ENCODE peak calls at places on chromosome 22, in eight cellular contexts. I, R, W, S, F, O, A and E are unnamed samples.

GRCh38 chr22:42404266-42404665 is 27.9 kb downstream of the NFAM1 start:
- DNase-seq in I (no peak), R (no peak), W (no peak), S (no peak), F (no peak), O (no peak), A (no peak), E (no peak)

GRCh38 chr22:40257979-40258378 is 80.3 kb downstream of the TNRC6B start:
- DNase-seq in I (no peak), R (no peak), W (no peak), S (no peak), F (no peak), O (no peak), A (peak), E (peak)

GRCh38 chr22:17969732-17970131 is 54.6 kb downstream of the MICAL3 start:
- DNase-seq in I (no peak), R (peak), W (no peak), S (no peak), F (no peak), O (peak), A (peak), E (peak)

GRCh38 chr22:39348909-39349505 is 784 bp upstream of the SYNGR1 start:
- DNase-seq in I (no peak), R (no peak), W (no peak), S (peak), F (no peak), O (no peak), A (no peak), E (no peak)

GRCh38 chr22:23029521-23030228 is 40.6 kb upstream of the GNAZ start:
- DNase-seq in I (no peak), R (no peak), W (no peak), S (no peak), F (no peak), O (no peak), A (no peak), E (no peak)

GRCh38 chr22:47550524-47551437 is 788.3 kb downstream of the TBC1D22A start:
- DNase-seq in I (peak), R (no peak), W (no peak), S (no peak), F (no peak), O (no peak), A (no peak), E (no peak)

GRCh38 chr22:33766056-33766455 is 154.2 kb downstream of the LARGE1 start:
- DNase-seq in I (no peak), R (no peak), W (no peak), S (no peak), F (no peak), O (no peak), A (no peak), E (no peak)

GRCh38 chr22:39556970-39557811 is 13.4 kb upstream of the CACNA1I start:
- DNase-seq in I (no peak), R (no peak), W (peak), S (no peak), F (no peak), O (no peak), A (no peak), E (no peak)

GRCh38 chr22:21450858-21451331 is 16.3 kb upstream of the TMEM191C start:
- DNase-seq in I (no peak), R (no peak), W (no peak), S (no peak), F (no peak), O (no peak), A (no peak), E (no peak)

GRCh38 chr22:17946691-17947367 is 77.5 kb downstream of the MICAL3 start:
- DNase-seq in I (no peak), R (no peak), W (no peak), S (no peak), F (no peak), O (peak), A (no peak), E (no peak)

GRCh38 chr22:40123387-40123786 is 54.3 kb upstream of the TNRC6B start:
- DNase-seq in I (no peak), R (no peak), W (no peak), S (no peak), F (no peak), O (no peak), A (peak), E (peak)

GRCh38 chr22:39446239-39446721 is 10.5 kb upstream of the MGAT3 start:
- DNase-seq in I (no peak), R (no peak), W (no peak), S (no peak), F (peak), O (no peak), A (no peak), E (no peak)

GRCh38 chr22:26767351-26767970 is 110.1 kb downstream of the MIAT start:
- DNase-seq in I (no peak), R (no peak), W (no peak), S (no peak), F (no peak), O (no peak), A (no peak), E (no peak)

GRCh38 chr22:47307812-47308211 is 545.4 kb downstream of the TBC1D22A start:
- DNase-seq in I (peak), R (no peak), W (no peak), S (no peak), F (no peak), O (no peak), A (no peak), E (no peak)

DNA sequence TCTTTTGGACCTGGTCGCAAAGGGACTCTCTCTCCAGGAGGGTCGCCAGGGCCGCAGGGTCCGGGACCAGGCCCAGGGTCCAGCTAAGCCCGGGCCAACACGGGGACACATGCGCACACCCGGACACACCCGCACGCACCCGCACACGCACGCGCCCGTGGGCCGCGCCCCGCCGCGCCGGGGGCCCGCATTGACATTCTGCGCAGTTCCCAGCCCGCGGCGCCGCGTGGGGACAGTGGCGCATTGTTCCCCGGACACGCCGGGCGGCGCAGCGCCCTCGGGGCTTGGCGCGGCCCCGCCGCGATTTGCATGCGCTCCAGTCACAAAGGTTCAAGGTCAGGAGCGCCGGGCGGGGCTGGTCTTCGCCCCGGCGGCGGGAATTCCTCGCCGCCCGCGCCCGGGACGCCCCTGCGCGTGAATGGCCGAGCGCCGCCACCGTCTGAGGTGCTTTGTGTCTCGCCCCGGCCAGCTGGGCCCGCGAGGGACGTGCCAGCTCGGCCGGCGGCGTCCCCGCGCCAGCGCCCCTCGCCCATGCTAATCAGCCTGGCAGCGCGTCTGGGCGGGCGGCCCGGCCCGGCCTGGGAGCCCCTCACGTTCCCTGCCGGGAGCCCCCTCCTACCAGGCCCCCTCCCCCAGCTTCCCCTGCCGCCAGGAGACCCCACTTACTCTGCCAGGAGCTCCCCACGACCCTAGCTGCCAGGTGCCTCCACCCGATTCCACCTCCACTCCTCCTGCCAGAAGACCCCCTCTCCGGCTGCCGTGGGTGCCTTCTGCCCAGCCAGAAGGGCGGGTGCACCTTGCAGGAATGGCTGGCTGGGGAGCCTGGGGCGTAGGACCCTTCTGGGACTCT is 50.5 kb upstream of the WNT7B start:
- DNase-seq in I (peak), R (no peak), W (no peak), S (no peak), F (no peak), O (no peak), A (no peak), E (no peak)
- TF ChIP-seq CTCF in I (no peak), R (no peak), W (no peak), S (no peak), F (no peak), O (no peak), A (no peak), E (no peak)

GRCh38 chr22:35677460-35678187 is 29.4 kb downstream of the APOL6 start:
- DNase-seq in I (no peak), R (no peak), W (no peak), S (no peak), F (no peak), O (no peak), A (no peak), E (no peak)
- H3K4me3 ChIP-seq in I (no peak), R (no peak), W (no peak), S (no peak), F (no peak), O (no peak), A (no peak), E (no peak)

GRCh38 chr22:31800065-31800464 is 46.2 kb downstream of the DEPDC5 start:
- DNase-seq in I (no peak), R (no peak), W (no peak), S (no peak), F (no peak), O (peak), A (peak), E (peak)
- TF ChIP-seq CTCF in I (no peak), R (no peak), W (no peak), S (no peak), F (no peak), O (no peak), A (no peak), E (no peak)

DNA sequence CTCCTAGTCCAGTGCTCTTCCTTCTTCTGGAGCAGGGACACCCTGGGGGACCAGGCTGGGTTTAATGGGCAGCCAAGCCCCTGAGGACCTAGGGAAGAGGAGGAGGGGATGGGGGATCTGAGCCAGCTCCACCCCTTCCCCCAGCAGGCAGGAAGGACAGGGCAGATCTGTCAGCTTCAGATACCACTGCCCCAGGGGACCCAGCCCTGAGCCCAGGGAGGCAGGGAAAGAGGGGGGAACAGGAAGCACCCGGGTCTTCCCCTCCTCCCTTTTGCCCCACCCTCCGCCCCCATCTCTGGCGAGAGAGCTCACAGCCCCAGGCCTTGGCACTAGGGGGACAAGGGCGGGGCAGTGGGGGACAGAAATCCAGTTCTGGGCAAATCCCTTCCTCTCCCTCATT is 11.7 kb upstream of the SOX10 start:
- DNase-seq in I (no peak), R (no peak), W (no peak), S (peak), F (no peak), O (no peak), A (no peak), E (no peak)
- H3K4me3 ChIP-seq in I (no peak), R (no peak), W (no peak), S (no peak), F (no peak), O (no peak), A (no peak), E (no peak)

DNA sequence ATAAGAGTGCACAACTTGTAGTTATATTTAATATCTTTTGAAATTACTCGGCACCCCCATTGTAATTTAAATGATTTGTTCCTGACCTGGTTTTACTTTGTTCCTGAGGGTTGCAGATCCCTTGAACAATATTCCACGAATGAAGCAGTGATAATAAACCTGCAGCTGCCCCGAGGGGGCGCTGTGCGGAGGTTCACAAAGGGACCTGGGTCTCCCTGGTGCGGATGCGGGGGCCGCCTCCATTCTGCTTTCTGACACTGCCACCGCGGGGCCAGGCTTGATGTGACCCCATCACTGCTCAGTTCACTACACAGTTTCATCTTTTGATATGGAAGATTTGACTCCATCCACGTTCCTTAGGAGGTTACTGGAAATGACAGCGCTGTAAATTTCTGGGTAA is 62.9 kb upstream of the PRODH start:
- DNase-seq in I (no peak), R (no peak), W (no peak), S (no peak), F (no peak), O (no peak), A (no peak), E (no peak)
- TF ChIP-seq CTCF in I (no peak), R (peak), W (no peak), S (peak), F (peak), O (peak), A (no peak), E (peak)

DNA sequence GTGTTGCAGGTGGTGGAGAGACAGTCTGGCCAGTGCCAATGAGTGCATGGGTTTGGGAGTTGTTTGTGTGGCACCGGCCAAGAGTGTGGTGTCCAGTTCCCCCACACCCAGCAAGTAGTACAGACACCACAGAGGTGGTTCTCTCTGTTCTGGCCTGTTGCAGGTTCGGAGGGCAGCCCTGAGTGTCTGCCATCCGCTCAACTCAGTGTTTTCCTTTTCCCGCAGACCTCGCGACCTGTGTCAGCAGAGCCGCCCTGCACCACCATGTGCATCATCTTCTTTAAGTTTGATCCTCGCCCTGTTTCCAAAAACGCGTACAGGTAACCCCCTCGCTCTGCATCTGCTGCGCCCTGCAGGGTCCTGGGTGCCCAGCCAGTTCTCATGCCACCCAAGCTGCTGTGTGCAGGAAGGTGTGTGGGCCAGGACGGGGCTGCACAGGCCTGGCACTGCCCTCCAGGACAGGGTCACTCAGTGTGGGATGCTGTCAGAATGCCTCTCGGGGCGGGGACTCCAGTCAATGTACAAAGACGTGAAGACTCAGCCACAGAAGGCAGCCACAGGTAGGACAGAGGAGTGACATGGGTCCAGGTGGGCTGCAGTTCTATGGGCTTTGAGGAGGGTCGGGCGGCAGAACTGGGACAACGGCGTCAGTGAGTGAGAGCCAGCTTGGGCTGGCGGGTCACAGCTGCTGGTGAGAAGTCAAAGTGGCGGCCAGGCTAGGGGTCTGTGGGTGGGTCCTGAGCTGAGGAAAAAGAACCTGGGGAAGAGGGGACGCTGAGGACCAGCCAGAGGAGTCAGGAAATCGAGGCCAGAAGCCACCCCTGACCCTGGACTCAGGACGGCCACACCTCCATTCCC is 15.9 kb downstream of the TANGO2 start:
- DNase-seq in I (no peak), R (no peak), W (no peak), S (no peak), F (no peak), O (no peak), A (no peak), E (no peak)
- H3K4me3 ChIP-seq in I (no peak), R (no peak), W (no peak), S (no peak), F (no peak), O (no peak), A (no peak), E (no peak)

DNA sequence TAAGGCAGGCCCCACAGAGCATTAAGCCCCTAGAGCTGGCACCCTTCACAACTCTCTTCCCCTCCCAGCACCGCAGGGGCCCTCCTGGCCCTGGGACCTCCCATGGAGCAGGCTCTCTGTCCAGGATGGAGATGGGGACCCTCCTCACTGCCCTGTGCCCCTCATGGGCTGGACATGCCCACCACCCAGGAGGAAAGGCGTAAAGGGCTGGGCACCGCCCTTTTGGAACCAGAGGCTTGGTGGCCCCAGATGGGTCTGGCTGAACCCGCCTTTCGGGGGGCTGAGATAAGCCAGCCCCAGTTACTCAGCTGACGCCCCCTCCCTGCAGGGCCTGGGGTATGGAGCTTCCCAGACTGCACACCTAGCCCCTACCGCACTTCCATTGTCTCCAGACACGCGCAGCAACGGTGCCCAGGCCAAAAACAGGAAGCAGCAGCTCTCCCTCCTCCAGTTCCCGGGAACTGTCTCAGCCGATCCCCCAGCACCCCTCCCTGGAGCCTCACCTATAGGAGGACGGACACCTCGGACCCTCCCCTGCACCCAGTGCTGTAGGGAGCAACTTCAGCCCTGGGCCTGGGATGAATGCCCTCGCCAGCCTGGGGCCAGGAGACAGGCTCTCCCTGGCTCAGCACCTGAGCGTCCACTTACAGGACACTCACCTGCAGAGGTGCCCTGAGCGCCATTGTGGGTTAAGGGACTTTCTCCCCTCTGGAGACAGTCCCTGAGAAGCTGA is 1.6 kb upstream of the SUSD2 start:
- DNase-seq in I (no peak), R (no peak), W (no peak), S (no peak), F (no peak), O (no peak), A (no peak), E (no peak)
- TF ChIP-seq CTCF in I (no peak), R (no peak), W (no peak), S (no peak), F (no peak), O (no peak), A (no peak), E (no peak)

GRCh38 chr22:31103899-31104694 is 3.3 kb downstream of the SELENOM start:
- DNase-seq in I (no peak), R (no peak), W (no peak), S (no peak), F (no peak), O (no peak), A (no peak), E (no peak)
- H3K4me3 ChIP-seq in I (peak), R (no peak), W (no peak), S (no peak), F (no peak), O (no peak), A (no peak), E (no peak)